ENCODE peak calls at places on chromosomes 11 and 22, in eight cellular contexts. One of them, this sample, is unnamed.

GRCh38 chr11:79025097-79025496 is 415.7 kb downstream of the TENM4 start:
- DNase-seq in A549: no peak
- DNase-seq in endothelial cell of umbilical vein: no peak
- DNase-seq in K562: no peak
- DNase-seq in HCT116: no peak
- DNase-seq in HepG2: no peak
- DNase-seq in H1: no peak
- DNase-seq in GM12878: no peak
- DNase-seq in this sample: no peak

GRCh38 chr22:33362702-33363101 is 304.5 kb upstream of the SYN3 start:
- DNase-seq in A549: no peak
- DNase-seq in endothelial cell of umbilical vein: no peak
- DNase-seq in K562: no peak
- DNase-seq in HCT116: no peak
- DNase-seq in HepG2: no peak
- DNase-seq in H1: no peak
- DNase-seq in GM12878: no peak
- DNase-seq in this sample: no peak

GRCh38 chr11:15770798-15771414 is 585.4 kb downstream of the SOX6 start:
- DNase-seq in A549: peak; percentile 29
- DNase-seq in endothelial cell of umbilical vein: peak; percentile 16
- DNase-seq in K562: peak; percentile 39
- DNase-seq in HCT116: peak; percentile 13
- DNase-seq in HepG2: peak; percentile 25
- DNase-seq in H1: peak; percentile 13
- DNase-seq in GM12878: no peak
- DNase-seq in this sample: peak; percentile 43

GRCh38 chr22:41818596-41818995 is 14.3 kb upstream of the SREBF2 start:
- DNase-seq in A549: no peak
- DNase-seq in endothelial cell of umbilical vein: no peak
- DNase-seq in K562: no peak
- DNase-seq in HCT116: no peak
- DNase-seq in HepG2: no peak
- DNase-seq in H1: no peak
- DNase-seq in GM12878: no peak
- DNase-seq in this sample: no peak

GRCh38 chr22:45879552-45879949 is 97.4 kb downstream of the WNT7B start:
- DNase-seq in A549: no peak
- DNase-seq in endothelial cell of umbilical vein: no peak
- DNase-seq in K562: no peak
- DNase-seq in HCT116: no peak
- DNase-seq in HepG2: no peak
- DNase-seq in H1: no peak
- DNase-seq in GM12878: no peak
- DNase-seq in this sample: no peak

GRCh38 chr11:107898270-107898669 is 30.0 kb upstream of the RAB39A start:
- DNase-seq in A549: peak; percentile 8
- DNase-seq in endothelial cell of umbilical vein: peak; percentile 70
- DNase-seq in K562: no peak
- DNase-seq in HCT116: peak; percentile 36
- DNase-seq in HepG2: peak; percentile 20
- DNase-seq in H1: no peak
- DNase-seq in GM12878: peak; percentile 24
- DNase-seq in this sample: peak; percentile 66

GRCh38 chr22:19892249-19892879 is 37.7 kb upstream of the GNB1L start:
- DNase-seq in A549: no peak
- DNase-seq in endothelial cell of umbilical vein: peak; percentile 79
- DNase-seq in K562: peak; percentile 89
- DNase-seq in HCT116: no peak
- DNase-seq in HepG2: peak; percentile 76
- DNase-seq in H1: no peak
- DNase-seq in GM12878: no peak
- DNase-seq in this sample: peak; percentile 52

GRCh38 chr11:73139476-73140198 is 2.5 kb downstream of the FCHSD2 start:
- DNase-seq in A549: no peak
- DNase-seq in endothelial cell of umbilical vein: peak; percentile 89
- DNase-seq in K562: no peak
- DNase-seq in HCT116: no peak
- DNase-seq in HepG2: peak; percentile 72
- DNase-seq in H1: no peak
- DNase-seq in GM12878: no peak
- DNase-seq in this sample: no peak

GRCh38 chr11:18706330-18707243 is 8.0 kb downstream of the TMEM86A start:
- DNase-seq in A549: no peak
- DNase-seq in endothelial cell of umbilical vein: peak; percentile 32
- DNase-seq in K562: no peak
- DNase-seq in HCT116: no peak
- DNase-seq in HepG2: no peak
- DNase-seq in H1: no peak
- DNase-seq in GM12878: no peak
- DNase-seq in this sample: no peak

GRCh38 chr11:113690619-113691569 is 15.2 kb downstream of the TMPRSS5 start:
- DNase-seq in A549: peak; percentile 70
- DNase-seq in endothelial cell of umbilical vein: no peak
- DNase-seq in K562: peak; percentile 92
- DNase-seq in HCT116: peak; percentile 76
- DNase-seq in HepG2: peak; percentile 13
- DNase-seq in H1: peak; percentile 17
- DNase-seq in GM12878: no peak
- DNase-seq in this sample: peak; percentile 84
- TF ChIP-seq CTCF in A549: peak; percentile 38
- TF ChIP-seq CTCF in endothelial cell of umbilical vein: peak; percentile 18
- TF ChIP-seq CTCF in K562: peak; percentile 96
- TF ChIP-seq CTCF in HCT116: peak; percentile 73
- TF ChIP-seq CTCF in HepG2: peak; percentile 60
- TF ChIP-seq CTCF in H1: peak; percentile 97
- TF ChIP-seq CTCF in GM12878: peak; percentile 68
- TF ChIP-seq CTCF in this sample: peak; percentile 78

GRCh38 chr11:1708716-1709115 is 11.7 kb downstream of the KRTAP5-6 start:
- DNase-seq in A549: no peak
- DNase-seq in endothelial cell of umbilical vein: no peak
- DNase-seq in K562: no peak
- DNase-seq in HCT116: no peak
- DNase-seq in HepG2: no peak
- DNase-seq in H1: no peak
- DNase-seq in GM12878: no peak
- DNase-seq in this sample: no peak

GRCh38 chr11:1705121-1706052 is 8.4 kb downstream of the KRTAP5-6 start:
- DNase-seq in A549: no peak
- DNase-seq in endothelial cell of umbilical vein: no peak
- DNase-seq in K562: no peak
- DNase-seq in HCT116: no peak
- DNase-seq in HepG2: no peak
- DNase-seq in H1: no peak
- DNase-seq in GM12878: no peak
- DNase-seq in this sample: no peak

GRCh38 chr11:1707751-1708150 is 10.8 kb downstream of the KRTAP5-6 start:
- DNase-seq in A549: no peak
- DNase-seq in endothelial cell of umbilical vein: no peak
- DNase-seq in K562: no peak
- DNase-seq in HCT116: no peak
- DNase-seq in HepG2: no peak
- DNase-seq in H1: no peak
- DNase-seq in GM12878: no peak
- DNase-seq in this sample: peak; percentile 34

GRCh38 chr11:1703146-1703545 is 6.2 kb downstream of the KRTAP5-6 start:
- DNase-seq in A549: no peak
- DNase-seq in endothelial cell of umbilical vein: no peak
- DNase-seq in K562: no peak
- DNase-seq in HCT116: no peak
- DNase-seq in HepG2: no peak
- DNase-seq in H1: no peak
- DNase-seq in GM12878: no peak
- DNase-seq in this sample: no peak

GRCh38 chr11:1706634-1707400 is 9.8 kb downstream of the KRTAP5-6 start:
- DNase-seq in A549: peak; percentile 38
- DNase-seq in endothelial cell of umbilical vein: no peak
- DNase-seq in K562: no peak
- DNase-seq in HCT116: no peak
- DNase-seq in HepG2: no peak
- DNase-seq in H1: no peak
- DNase-seq in GM12878: no peak
- DNase-seq in this sample: peak; percentile 45
- TF ChIP-seq MAX in A549: no peak
- TF ChIP-seq MAX in endothelial cell of umbilical vein: no peak
- TF ChIP-seq MAX in K562: no peak
- TF ChIP-seq MAX in HCT116: no peak
- TF ChIP-seq MAX in HepG2: no peak
- TF ChIP-seq MAX in H1: no peak
- TF ChIP-seq MAX in GM12878: no peak
- TF ChIP-seq MAX in this sample: no peak

GRCh38 chr11:117223741-117224685 is 7.9 kb downstream of the PCSK7 start:
- DNase-seq in A549: no peak
- DNase-seq in endothelial cell of umbilical vein: no peak
- DNase-seq in K562: peak; percentile 67
- DNase-seq in HCT116: no peak
- DNase-seq in HepG2: no peak
- DNase-seq in H1: no peak
- DNase-seq in GM12878: no peak
- DNase-seq in this sample: no peak
- TF ChIP-seq POLR2A in A549: no peak
- TF ChIP-seq POLR2A in endothelial cell of umbilical vein: no peak
- TF ChIP-seq POLR2A in K562: no peak
- TF ChIP-seq POLR2A in HCT116: no peak
- TF ChIP-seq POLR2A in HepG2: no peak
- TF ChIP-seq POLR2A in H1: no peak
- TF ChIP-seq POLR2A in GM12878: peak; percentile 57
- TF ChIP-seq POLR2A in this sample: no peak

DNA sequence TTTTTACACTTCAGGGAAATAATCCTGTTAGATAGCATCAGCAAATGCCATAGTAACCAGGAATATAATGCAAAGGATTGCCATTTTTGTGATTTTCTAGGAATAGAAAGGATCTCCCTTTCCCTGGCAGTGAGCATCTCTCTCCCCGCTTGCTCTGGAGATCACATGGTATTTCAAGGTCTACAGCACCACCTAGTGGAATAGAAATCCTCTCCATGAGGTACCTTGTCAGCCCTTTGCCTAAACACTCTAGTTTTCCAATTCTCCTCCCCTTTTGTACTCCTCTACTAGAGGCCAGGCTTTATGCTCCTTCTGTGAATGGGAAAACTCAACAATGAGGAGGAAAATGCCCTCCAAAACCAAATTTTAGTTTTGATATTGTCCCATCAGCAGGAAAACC is 78.4 kb downstream of the XRRA1 start:
- DNase-seq in A549: peak; percentile 46
- DNase-seq in endothelial cell of umbilical vein: peak; percentile 49
- DNase-seq in K562: peak; percentile 33
- DNase-seq in HCT116: peak; percentile 10
- DNase-seq in HepG2: peak; percentile 60
- DNase-seq in H1: no peak
- DNase-seq in GM12878: no peak
- DNase-seq in this sample: peak; percentile 62
- TF ChIP-seq CTCF in A549: peak; percentile 51
- TF ChIP-seq CTCF in endothelial cell of umbilical vein: peak; percentile 39
- TF ChIP-seq CTCF in K562: peak; percentile 47
- TF ChIP-seq CTCF in HCT116: no peak
- TF ChIP-seq CTCF in HepG2: peak; percentile 54
- TF ChIP-seq CTCF in H1: no peak
- TF ChIP-seq CTCF in GM12878: peak; percentile 48
- TF ChIP-seq CTCF in this sample: peak; percentile 45

GRCh38 chr22:39546064-39546365 is 13.5 kb upstream of the RPS19BP1 start:
- DNase-seq in A549: no peak
- DNase-seq in endothelial cell of umbilical vein: no peak
- DNase-seq in K562: no peak
- DNase-seq in HCT116: no peak
- DNase-seq in HepG2: no peak
- DNase-seq in H1: no peak
- DNase-seq in GM12878: no peak
- DNase-seq in this sample: no peak

GRCh38 chr22:39546889-39547586 is 14.5 kb upstream of the RPS19BP1 start:
- DNase-seq in A549: no peak
- DNase-seq in endothelial cell of umbilical vein: no peak
- DNase-seq in K562: no peak
- DNase-seq in HCT116: no peak
- DNase-seq in HepG2: no peak
- DNase-seq in H1: no peak
- DNase-seq in GM12878: no peak
- DNase-seq in this sample: no peak

GRCh38 chr22:39547587-39547947 is 15.0 kb upstream of the RPS19BP1 start:
- DNase-seq in A549: no peak
- DNase-seq in endothelial cell of umbilical vein: no peak
- DNase-seq in K562: no peak
- DNase-seq in HCT116: no peak
- DNase-seq in HepG2: no peak
- DNase-seq in H1: no peak
- DNase-seq in GM12878: no peak
- DNase-seq in this sample: no peak

GRCh38 chr22:39543095-39543494 is 10.5 kb upstream of the RPS19BP1 start:
- DNase-seq in A549: peak; percentile 33
- DNase-seq in endothelial cell of umbilical vein: no peak
- DNase-seq in K562: peak; percentile 36
- DNase-seq in HCT116: no peak
- DNase-seq in HepG2: no peak
- DNase-seq in H1: no peak
- DNase-seq in GM12878: no peak
- DNase-seq in this sample: peak; percentile 58

DNA sequence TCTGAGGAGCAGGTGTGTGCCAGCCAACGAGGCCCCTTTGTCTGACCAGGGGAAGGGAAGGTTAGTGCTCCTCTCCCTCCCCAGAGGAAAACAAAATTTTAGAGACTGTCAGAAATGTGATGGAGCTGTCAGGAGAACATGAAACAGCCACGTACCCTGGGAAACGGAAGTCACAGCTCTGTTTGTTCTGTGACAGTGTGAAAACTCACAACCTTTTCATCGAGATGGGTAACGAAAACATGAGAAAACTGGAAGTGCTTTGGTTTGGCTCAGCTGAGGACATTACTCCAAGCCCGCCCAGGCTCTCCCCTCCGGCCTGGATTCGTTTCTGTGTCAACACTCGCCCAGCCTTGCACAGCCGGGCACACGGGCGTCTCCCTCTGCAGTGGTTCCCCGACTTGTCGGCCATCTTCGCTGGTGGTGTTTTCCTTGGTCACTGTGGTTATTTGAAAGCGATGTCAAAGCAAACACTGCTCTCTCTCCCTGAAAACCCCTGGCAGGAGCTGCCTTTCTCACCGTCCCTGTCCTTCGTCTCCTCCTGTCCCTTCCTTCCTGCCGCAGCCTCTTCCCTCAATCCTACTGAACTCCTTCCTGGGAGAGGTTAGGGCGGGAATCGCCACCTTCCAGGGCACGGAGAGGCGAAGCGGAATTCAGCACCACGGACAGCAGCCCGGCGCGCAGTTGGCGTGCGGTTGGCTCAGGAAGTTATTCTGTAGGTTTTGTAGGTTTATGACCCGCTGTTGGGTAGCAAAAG is 12.9 kb upstream of the RPS19BP1 start:
- DNase-seq in A549: no peak
- DNase-seq in endothelial cell of umbilical vein: peak; percentile 34
- DNase-seq in K562: peak; percentile 63
- DNase-seq in HCT116: no peak
- DNase-seq in HepG2: no peak
- DNase-seq in H1: no peak
- DNase-seq in GM12878: no peak
- DNase-seq in this sample: peak; percentile 66
- TF ChIP-seq MAX in A549: no peak
- TF ChIP-seq MAX in endothelial cell of umbilical vein: no peak
- TF ChIP-seq MAX in K562: no peak
- TF ChIP-seq MAX in HCT116: no peak
- TF ChIP-seq MAX in HepG2: peak; percentile 28
- TF ChIP-seq MAX in H1: peak; percentile 89
- TF ChIP-seq MAX in GM12878: no peak
- TF ChIP-seq MAX in this sample: peak; percentile 36

This sample was measured in NB4.